ENCODE peak calls at places on chromosome 1, in four cellular contexts. One of them, this sample, is unnamed.

GRCh38 chr1:56911098-56911497 is 54.7 kb downstream of the C8B start:
- DNase-seq in GM12878: no peak
- DNase-seq in K562: no peak
- DNase-seq in HepG2: peak
- DNase-seq in this sample: no peak

GRCh38 chr1:30662291-30662840 is 61.0 kb downstream of the MATN1 start:
- DNase-seq in GM12878: no peak
- DNase-seq in K562: no peak
- DNase-seq in HepG2: no peak
- DNase-seq in this sample: no peak

GRCh38 chr1:181676269-181676668 is 193.0 kb downstream of the CACNA1E start:
- DNase-seq in GM12878: peak
- DNase-seq in K562: peak
- DNase-seq in HepG2: peak
- DNase-seq in this sample: peak

GRCh38 chr1:206859082-206859491 is 6.3 kb upstream of the IL20 start:
- DNase-seq in GM12878: no peak
- DNase-seq in K562: no peak
- DNase-seq in HepG2: no peak
- DNase-seq in this sample: no peak

GRCh38 chr1:64514197-64514765 is 44.4 kb downstream of the CACHD1 start:
- DNase-seq in GM12878: no peak
- DNase-seq in K562: no peak
- DNase-seq in HepG2: no peak
- DNase-seq in this sample: no peak

GRCh38 chr1:41613646-41614592 is 129.4 kb upstream of the EDN2 start:
- DNase-seq in GM12878: no peak
- DNase-seq in K562: no peak
- DNase-seq in HepG2: no peak
- DNase-seq in this sample: no peak

GRCh38 chr1:119774746-119775495 is 6.2 kb upstream of the HMGCS2 start:
- DNase-seq in GM12878: no peak
- DNase-seq in K562: no peak
- DNase-seq in HepG2: no peak
- DNase-seq in this sample: no peak

GRCh38 chr1:193111641-193112090 is 6.5 kb upstream of the GLRX2 start:
- DNase-seq in GM12878: no peak
- DNase-seq in K562: peak
- DNase-seq in HepG2: peak
- DNase-seq in this sample: peak

GRCh38 chr1:10387611-10388386 is 11.1 kb upstream of the PGD start:
- DNase-seq in GM12878: peak
- DNase-seq in K562: peak
- DNase-seq in HepG2: no peak
- DNase-seq in this sample: no peak

GRCh38 chr1:53463961-53464899 is 5.0 kb downstream of the DMRTB1 start:
- DNase-seq in GM12878: no peak
- DNase-seq in K562: no peak
- DNase-seq in HepG2: no peak
- DNase-seq in this sample: no peak

GRCh38 chr1:86318431-86318830 is 77.7 kb downstream of the ODF2L start:
- DNase-seq in GM12878: no peak
- DNase-seq in K562: no peak
- DNase-seq in HepG2: no peak
- DNase-seq in this sample: no peak

GRCh38 chr1:15201849-15202551 is 45.0 kb upstream of the FHAD1 start:
- DNase-seq in GM12878: no peak
- DNase-seq in K562: no peak
- DNase-seq in HepG2: no peak
- DNase-seq in this sample: no peak

GRCh38 chr1:190312763-190313162 is 164.9 kb downstream of the BRINP3 start:
- DNase-seq in GM12878: no peak
- DNase-seq in K562: no peak
- DNase-seq in HepG2: no peak
- DNase-seq in this sample: no peak

GRCh38 chr1:200079576-200079975 is 52.1 kb downstream of the NR5A2 start:
- DNase-seq in GM12878: no peak
- DNase-seq in K562: no peak
- DNase-seq in HepG2: no peak
- DNase-seq in this sample: no peak

GRCh38 chr1:222104097-222104496 is 362.2 kb upstream of the DUSP10 start:
- DNase-seq in GM12878: no peak
- DNase-seq in K562: no peak
- DNase-seq in HepG2: no peak
- DNase-seq in this sample: no peak

GRCh38 chr1:208065862-208066261 is 154.9 kb upstream of the CD34 start:
- DNase-seq in GM12878: peak
- DNase-seq in K562: no peak
- DNase-seq in HepG2: no peak
- DNase-seq in this sample: no peak

GRCh38 chr1:26041401-26041800 is 4.5 kb downstream of the SLC30A2 start:
- DNase-seq in GM12878: no peak
- DNase-seq in K562: no peak
- DNase-seq in HepG2: no peak
- DNase-seq in this sample: no peak

GRCh38 chr1:53381790-53382401 is 54.0 kb upstream of the LRP8 start:
- DNase-seq in GM12878: no peak
- DNase-seq in K562: no peak
- DNase-seq in HepG2: no peak
- DNase-seq in this sample: no peak

GRCh38 chr1:23593042-23593521 is 33.8 kb upstream of the ID3 start:
- DNase-seq in GM12878: no peak
- DNase-seq in K562: no peak
- DNase-seq in HepG2: no peak
- DNase-seq in this sample: no peak

GRCh38 chr1:109926662-109927300 is 16.1 kb downstream of the CSF1 start:
- DNase-seq in GM12878: no peak
- DNase-seq in K562: no peak
- DNase-seq in HepG2: no peak
- DNase-seq in this sample: no peak

GRCh38 chr1:83115785-83116184 is 883.1 kb downstream of the TTLL7 start:
- DNase-seq in GM12878: no peak
- DNase-seq in K562: no peak
- DNase-seq in HepG2: no peak
- DNase-seq in this sample: no peak

GRCh38 chr1:223748405-223748772 is 36.0 kb downstream of the CAPN2 start:
- DNase-seq in GM12878: no peak
- DNase-seq in K562: no peak
- DNase-seq in HepG2: no peak
- DNase-seq in this sample: no peak

GRCh38 chr1:44015206-44015605 is 16.1 kb downstream of the SLC6A9 start:
- DNase-seq in GM12878: no peak
- DNase-seq in K562: peak
- DNase-seq in HepG2: no peak
- DNase-seq in this sample: no peak

GRCh38 chr1:4344065-4344753 is 310.2 kb upstream of the AJAP1 start:
- DNase-seq in GM12878: peak
- DNase-seq in K562: no peak
- DNase-seq in HepG2: no peak
- DNase-seq in this sample: no peak

GRCh38 chr1:153629343-153629665 is 1.1 kb downstream of the S100A1 start:
- DNase-seq in GM12878: no peak
- DNase-seq in K562: no peak
- DNase-seq in HepG2: peak
- DNase-seq in this sample: no peak

GRCh38 chr1:168135982-168136708 is 585 bp downstream of the GPR161 start:
- DNase-seq in GM12878: no peak
- DNase-seq in K562: peak
- DNase-seq in HepG2: no peak
- DNase-seq in this sample: peak

GRCh38 chr1:116908821-116909510 is 750 bp upstream of the PTGFRN start:
- DNase-seq in GM12878: no peak
- DNase-seq in K562: no peak
- DNase-seq in HepG2: no peak
- DNase-seq in this sample: peak

GRCh38 chr1:16961297-16962124 is 18.9 kb downstream of the MFAP2 start:
- DNase-seq in GM12878: no peak
- DNase-seq in K562: peak
- DNase-seq in HepG2: no peak
- DNase-seq in this sample: no peak

GRCh38 chr1:99919221-99919620 is 50.6 kb upstream of the SLC35A3 start:
- DNase-seq in GM12878: no peak
- DNase-seq in K562: no peak
- DNase-seq in HepG2: no peak
- DNase-seq in this sample: no peak

GRCh38 chr1:19439464-19440171 is 45.7 kb downstream of the CAPZB start:
- DNase-seq in GM12878: no peak
- DNase-seq in K562: peak
- DNase-seq in HepG2: no peak
- DNase-seq in this sample: peak

GRCh38 chr1:19442150-19443096 is 42.9 kb downstream of the CAPZB start:
- DNase-seq in GM12878: no peak
- DNase-seq in K562: no peak
- DNase-seq in HepG2: no peak
- DNase-seq in this sample: no peak

GRCh38 chr1:19443321-19443720 is 42.0 kb downstream of the CAPZB start:
- DNase-seq in GM12878: no peak
- DNase-seq in K562: no peak
- DNase-seq in HepG2: no peak
- DNase-seq in this sample: no peak

GRCh38 chr1:19438552-19439196 is 46.7 kb downstream of the CAPZB start:
- DNase-seq in GM12878: no peak
- DNase-seq in K562: no peak
- DNase-seq in HepG2: no peak
- DNase-seq in this sample: no peak

DNA sequence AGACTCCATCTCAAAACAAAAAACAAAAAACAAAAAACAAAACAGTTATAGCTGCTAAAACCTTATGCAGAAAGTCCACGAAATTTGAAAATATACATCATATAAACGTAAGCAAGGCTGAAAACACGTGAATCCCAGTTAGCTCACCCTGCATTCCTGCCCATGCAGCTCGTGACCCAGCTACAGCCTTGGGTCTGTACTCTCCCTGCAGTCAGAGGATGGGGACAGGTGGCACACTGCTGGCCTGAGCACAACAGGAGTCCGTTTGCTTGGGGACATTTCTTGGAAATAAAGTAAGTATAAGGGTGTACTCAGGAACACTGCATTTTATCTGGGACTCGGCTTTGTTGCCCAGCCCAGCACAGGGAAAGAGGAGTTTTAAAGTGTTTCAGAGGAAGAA is 44.3 kb downstream of the CAPZB start:
- DNase-seq in GM12878: no peak
- DNase-seq in K562: no peak
- DNase-seq in HepG2: no peak
- DNase-seq in this sample: no peak
- TF ChIP-seq CBFB in GM12878: no peak
- TF ChIP-seq CBFB in K562: no peak
- TF ChIP-seq CBFB in HepG2: no peak
- TF ChIP-seq CBFB in this sample: no peak

GRCh38 chr1:29445330-29445729 is 209.0 kb downstream of the PTPRU start:
- DNase-seq in GM12878: no peak
- DNase-seq in K562: no peak
- DNase-seq in HepG2: no peak
- DNase-seq in this sample: no peak

GRCh38 chr1:29444081-29444715 is 207.9 kb downstream of the PTPRU start:
- DNase-seq in GM12878: no peak
- DNase-seq in K562: no peak
- DNase-seq in HepG2: no peak
- DNase-seq in this sample: no peak

GRCh38 chr1:29448456-29449317 is 212.4 kb downstream of the PTPRU start:
- DNase-seq in GM12878: no peak
- DNase-seq in K562: no peak
- DNase-seq in HepG2: no peak
- DNase-seq in this sample: no peak

GRCh38 chr1:29444782-29445325 is 208.5 kb downstream of the PTPRU start:
- DNase-seq in GM12878: no peak
- DNase-seq in K562: no peak
- DNase-seq in HepG2: no peak
- DNase-seq in this sample: no peak

DNA sequence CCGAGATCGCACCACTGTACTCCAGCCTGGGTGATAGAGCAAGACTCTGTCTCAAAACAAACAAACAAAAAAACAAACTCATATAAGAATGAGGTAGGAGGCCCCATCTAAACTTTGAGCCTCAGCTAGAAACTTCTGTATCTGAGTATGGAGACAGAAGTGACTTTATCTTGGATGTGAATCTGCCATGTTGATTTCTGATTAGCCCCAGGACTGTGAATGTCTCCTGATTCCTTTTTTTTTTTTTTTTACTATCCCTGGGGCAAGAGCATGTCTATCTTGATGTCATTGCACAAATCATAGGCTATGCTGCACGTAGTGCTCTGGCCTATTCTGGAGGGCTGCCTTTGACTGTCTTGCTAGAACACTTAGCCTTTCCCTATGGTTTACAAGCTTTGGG is 211.0 kb downstream of the PTPRU start:
- DNase-seq in GM12878: no peak
- DNase-seq in K562: no peak
- DNase-seq in HepG2: no peak
- DNase-seq in this sample: no peak
- TF ChIP-seq USF2 in GM12878: no peak
- TF ChIP-seq USF2 in K562: no peak
- TF ChIP-seq USF2 in HepG2: no peak
- TF ChIP-seq USF2 in this sample: no peak

DNA sequence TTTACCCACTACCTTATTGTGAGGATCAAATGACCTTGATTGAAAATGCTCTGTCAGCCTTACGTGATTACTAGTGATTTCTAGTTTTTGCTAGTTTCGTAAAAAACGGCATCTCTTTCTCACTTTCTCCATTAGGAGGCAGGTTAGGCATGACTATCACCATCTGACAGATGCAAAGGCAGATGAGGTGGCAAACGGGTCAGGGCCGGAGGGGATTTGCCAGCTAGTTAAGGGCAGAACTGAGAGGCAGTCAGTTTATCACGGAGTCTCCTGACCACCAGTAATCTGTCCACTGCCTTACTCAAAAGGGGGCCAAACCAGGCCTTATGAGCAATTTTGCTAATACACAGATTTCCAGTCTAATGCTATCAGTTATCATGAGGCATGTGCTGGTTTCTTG is 159.3 kb downstream of the TSEN15 start:
- DNase-seq in GM12878: no peak
- DNase-seq in K562: no peak
- DNase-seq in HepG2: no peak
- DNase-seq in this sample: no peak
- TF ChIP-seq TCF7 in GM12878: no peak
- TF ChIP-seq TCF7 in K562: no peak
- TF ChIP-seq TCF7 in HepG2: no peak
- TF ChIP-seq TCF7 in this sample: no peak

GRCh38 chr1:38733761-38734160 is 125.8 kb downstream of the RRAGC start:
- DNase-seq in GM12878: no peak
- DNase-seq in K562: no peak
- DNase-seq in HepG2: no peak
- DNase-seq in this sample: no peak

GRCh38 chr1:38740543-38740942 is 119.0 kb downstream of the RRAGC start:
- DNase-seq in GM12878: no peak
- DNase-seq in K562: no peak
- DNase-seq in HepG2: no peak
- DNase-seq in this sample: no peak

GRCh38 chr1:38738207-38738606 is 121.4 kb downstream of the RRAGC start:
- DNase-seq in GM12878: no peak
- DNase-seq in K562: no peak
- DNase-seq in HepG2: no peak
- DNase-seq in this sample: no peak

GRCh38 chr1:38736399-38736798 is 123.2 kb downstream of the RRAGC start:
- DNase-seq in GM12878: no peak
- DNase-seq in K562: no peak
- DNase-seq in HepG2: peak
- DNase-seq in this sample: no peak

GRCh38 chr1:38735651-38736161 is 123.9 kb downstream of the RRAGC start:
- DNase-seq in GM12878: no peak
- DNase-seq in K562: no peak
- DNase-seq in HepG2: no peak
- DNase-seq in this sample: no peak
- TF ChIP-seq CBFB in GM12878: no peak
- TF ChIP-seq CBFB in K562: no peak
- TF ChIP-seq CBFB in HepG2: no peak
- TF ChIP-seq CBFB in this sample: no peak